ENCODE peak calls at places on chromosomes 7 and 10, in seven cellular contexts. Q, M, B, Z, J, Y and C are unnamed samples.

GRCh38 chr7:143003393-143004051 is 23.4 kb downstream of the OR9A2 start:
- DNase-seq in Q (peak; percentile 44), M (no peak), B (no peak), Z (peak; percentile 60), J (no peak), Y (peak; percentile 58), C (peak; percentile 27)

GRCh38 chr7:51021906-51022570 is 239.3 kb upstream of the GRB10 start:
- DNase-seq in Q (peak; percentile 31), M (no peak), B (no peak), Z (no peak), J (no peak), Y (no peak), C (no peak)

GRCh38 chr10:11824825-11825224 is 1.7 kb downstream of the PROSER2 start:
- DNase-seq in Q (no peak), M (peak; percentile 38), B (no peak), Z (no peak), J (no peak), Y (peak; percentile 64), C (no peak)

GRCh38 chr10:80051993-80052392 is 26.5 kb upstream of the TMEM254 start:
- DNase-seq in Q (no peak), M (no peak), B (no peak), Z (no peak), J (no peak), Y (no peak), C (no peak)

GRCh38 chr7:7519528-7519927 is 16.1 kb downstream of the COL28A1 start:
- DNase-seq in Q (no peak), M (no peak), B (no peak), Z (no peak), J (no peak), Y (no peak), C (no peak)

GRCh38 chr7:48938539-48938938 is 14.2 kb downstream of the CDC14C start:
- DNase-seq in Q (no peak), M (no peak), B (no peak), Z (no peak), J (no peak), Y (no peak), C (no peak)

GRCh38 chr7:24824896-24825295 is 67.6 kb upstream of the GSDME start:
- DNase-seq in Q (no peak), M (no peak), B (no peak), Z (no peak), J (no peak), Y (no peak), C (no peak)

GRCh38 chr7:35761882-35762720 is 38.8 kb upstream of the SEPTIN7 start:
- DNase-seq in Q (peak; percentile 82), M (no peak), B (no peak), Z (no peak), J (no peak), Y (peak; percentile 61), C (no peak)

GRCh38 chr7:55477781-55478374 is 94.4 kb downstream of the VOPP1 start:
- DNase-seq in Q (peak; percentile 96), M (no peak), B (no peak), Z (no peak), J (peak; percentile 70), Y (no peak), C (peak; percentile 71)

GRCh38 chr10:71082930-71083329 is 129.4 kb upstream of the UNC5B start:
- DNase-seq in Q (no peak), M (peak; percentile 5), B (peak; percentile 47), Z (no peak), J (no peak), Y (no peak), C (peak; percentile 12)

DNA sequence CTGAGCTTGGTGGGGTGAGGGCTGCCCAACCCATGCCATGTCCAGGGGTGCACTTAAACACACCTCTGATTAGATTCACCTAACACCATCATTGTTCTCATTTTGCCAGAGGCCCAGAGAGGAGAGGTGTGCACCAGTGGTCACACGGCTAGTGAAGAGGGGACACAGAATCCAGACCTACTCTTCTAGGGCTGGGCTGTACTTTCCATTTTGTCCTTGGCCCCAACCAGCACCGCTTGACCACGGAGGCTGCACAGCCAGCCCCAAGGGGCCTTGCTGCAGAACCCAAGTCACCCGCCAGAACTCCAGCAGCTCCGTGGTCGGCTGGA is 246 bp upstream of the WDFY4 start:
- DNase-seq in Q (no peak), M (no peak), B (no peak), Z (no peak), J (no peak), Y (no peak), C (no peak)
- H3K4me3 ChIP-seq in Q (no peak overlapping the region), M (no peak overlapping the region), B (no peak overlapping the region), Z (no peak overlapping the region), J (no peak overlapping the region), Y (no peak overlapping the region), C (no peak overlapping the region)

GRCh38 chr10:8057636-8058273 is 3.3 kb downstream of the GATA3 start:
- DNase-seq in Q (no peak), M (no peak), B (no peak), Z (peak; percentile 64), J (no peak), Y (no peak), C (peak; percentile 55)
- H3K4me3 ChIP-seq in Q (no peak overlapping the region), M (no peak overlapping the region), B (peak overlapping the region; percentile 68), Z (no peak overlapping the region), J (no peak overlapping the region), Y (peak overlapping the region; percentile 86), C (no peak overlapping the region)

GRCh38 chr7:33996899-33997298 is 91.6 kb downstream of the BMPER start:
- DNase-seq in Q (no peak), M (no peak), B (no peak), Z (no peak), J (no peak), Y (no peak), C (no peak)
- H3K4me3 ChIP-seq in Q (no peak overlapping the region), M (no peak overlapping the region), B (no peak overlapping the region), Z (no peak overlapping the region), J (no peak overlapping the region), Y (no peak overlapping the region), C (no peak overlapping the region)

GRCh38 chr7:140595468-140596147 is 45.0 kb downstream of the DENND2A start:
- DNase-seq in Q (no peak), M (no peak), B (no peak), Z (no peak), J (no peak), Y (no peak), C (peak; percentile 49)

GRCh38 chr7:140594131-140594691 is 46.4 kb downstream of the DENND2A start:
- DNase-seq in Q (no peak), M (no peak), B (no peak), Z (no peak), J (no peak), Y (no peak), C (no peak)

GRCh38 chr7:140600341-140600740 is 40.3 kb downstream of the DENND2A start:
- DNase-seq in Q (no peak), M (no peak), B (no peak), Z (no peak), J (no peak), Y (no peak), C (no peak)

GRCh38 chr7:140596751-140597424 is 43.7 kb downstream of the DENND2A start:
- DNase-seq in Q (peak; percentile 79), M (no peak), B (no peak), Z (no peak), J (no peak), Y (no peak), C (no peak)

GRCh38 chr7:140597425-140597949 is 43.1 kb downstream of the DENND2A start:
- DNase-seq in Q (no peak), M (no peak), B (no peak), Z (no peak), J (no peak), Y (no peak), C (no peak)
- H3K4me3 ChIP-seq in Q (no peak overlapping the region), M (no peak overlapping the region), B (no peak overlapping the region), Z (no peak overlapping the region), J (no peak overlapping the region), Y (no peak overlapping the region), C (no peak overlapping the region)

DNA sequence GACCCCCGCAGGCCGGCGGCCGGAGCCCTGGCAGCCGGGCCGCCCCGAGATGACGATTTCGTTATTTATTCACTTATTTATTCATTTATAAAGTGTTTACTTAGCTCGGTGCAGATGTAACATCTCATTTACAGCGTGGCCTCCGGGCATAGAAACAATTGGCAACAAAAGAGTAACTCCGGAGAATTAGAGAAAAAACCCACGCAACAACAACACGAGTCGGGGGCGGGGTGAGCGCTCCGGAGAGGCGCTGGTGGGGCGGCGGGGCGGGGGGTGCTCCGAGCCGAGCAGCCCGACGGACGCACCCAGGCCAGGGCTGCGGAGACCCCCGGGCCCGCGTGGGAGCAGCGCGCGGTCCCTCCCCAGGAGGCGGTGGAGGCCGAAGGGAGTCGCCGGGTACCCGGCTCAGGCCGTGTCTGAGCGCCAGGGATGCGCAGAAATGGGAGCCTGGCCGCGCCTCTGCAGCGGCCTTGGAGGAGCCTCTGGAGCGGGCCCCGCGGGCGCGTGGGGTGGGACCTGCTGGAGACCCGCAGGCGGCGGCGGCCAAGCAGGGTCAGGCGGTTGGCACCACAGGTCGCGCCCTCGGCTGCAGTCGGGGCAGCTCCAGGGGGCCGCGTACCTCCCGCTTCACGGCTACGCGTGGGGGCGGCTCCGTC is 14.3 kb downstream of the UNCX start:
- DNase-seq in Q (no peak), M (no peak), B (no peak), Z (no peak), J (no peak), Y (no peak), C (peak; percentile 84)
- H3K4me3 ChIP-seq in Q (no peak overlapping the region), M (no peak overlapping the region), B (no peak overlapping the region), Z (no peak overlapping the region), J (no peak overlapping the region), Y (no peak overlapping the region), C (no peak overlapping the region)

DNA sequence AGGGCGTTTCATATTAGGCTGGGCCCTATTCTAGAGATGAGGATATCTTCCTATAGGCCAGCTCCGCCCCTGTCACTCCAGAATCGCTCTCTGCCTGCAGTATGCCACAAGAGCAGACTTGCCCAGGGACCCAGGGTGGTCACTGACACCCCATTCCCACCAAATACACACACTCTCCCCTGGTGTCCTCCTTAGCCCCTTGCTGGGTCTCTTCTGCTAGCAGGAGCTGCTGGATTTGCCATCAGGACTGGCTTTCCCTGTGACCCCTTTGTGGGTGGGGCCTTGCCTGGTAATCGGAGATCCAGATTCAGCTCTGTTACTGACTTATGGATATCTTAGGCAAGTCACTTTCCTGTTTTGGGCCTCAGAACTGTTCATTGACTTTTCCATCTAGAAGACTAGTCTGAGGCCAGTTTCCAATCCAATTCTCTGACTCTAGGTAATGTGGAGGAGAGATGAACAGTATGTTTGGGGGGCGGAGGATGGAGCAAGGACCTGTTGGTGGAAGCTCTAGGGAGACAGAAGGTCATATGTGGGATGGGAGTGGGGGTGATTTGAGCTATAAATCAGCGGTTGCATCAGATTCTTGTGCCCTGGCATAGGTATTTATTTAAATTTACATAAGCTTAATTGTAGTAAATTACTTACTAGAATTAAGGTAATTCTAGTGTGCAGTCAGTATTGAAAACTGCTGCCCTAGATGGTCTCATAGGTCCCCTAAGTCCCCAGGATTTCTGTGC is 1.6 kb downstream of the TSPAN15 start:
- DNase-seq in Q (no peak), M (no peak), B (no peak), Z (no peak), J (no peak), Y (no peak), C (no peak)
- H3K4me3 ChIP-seq in Q (no peak overlapping the region), M (peak overlapping the region; percentile 70), B (no peak overlapping the region), Z (peak overlapping the region; percentile 55), J (no peak overlapping the region), Y (no peak overlapping the region), C (no peak overlapping the region)

GRCh38 chr7:137287651-137288258 is 55.8 kb downstream of the PTN start:
- DNase-seq in Q (peak; percentile 12), M (no peak), B (no peak), Z (no peak), J (no peak), Y (no peak), C (no peak)
- H3K4me3 ChIP-seq in Q (no peak overlapping the region), M (no peak overlapping the region), B (no peak overlapping the region), Z (no peak overlapping the region), J (no peak overlapping the region), Y (no peak overlapping the region), C (no peak overlapping the region)